ENCODE peak calls at places on chromosomes 13 and 19, in six cellular contexts. P is IMR-90, C is neuronal stem cell, D is mesendoderm, R is H1, K is mesenchymal stem cell. W is an unnamed sample.

GRCh38 chr13:99113351-99113750 is 87.3 kb upstream of the UBAC2 start:
- DNase-seq in C (no peak), R (no peak), D (no peak), P (no peak), K (no peak), W (no peak)

GRCh38 chr19:10237702-10238101 is 6.6 kb upstream of the S1PR2 start:
- DNase-seq in K (no peak), D (no peak), P (no peak), R (no peak), C (no peak), W (no peak)

GRCh38 chr13:88162076-88162702 is 491.0 kb downstream of the SLITRK5 start:
- DNase-seq in C (no peak), P (no peak), R (no peak), D (no peak), K (no peak), W (no peak)

GRCh38 chr19:368624-369020 is 24.0 kb upstream of the MIER2 start:
- DNase-seq in C (no peak), D (no peak), P (no peak), R (no peak), K (no peak), W (no peak)

GRCh38 chr19:33375156-33375744 is 1.7 kb downstream of the CEBPG start:
- DNase-seq in R (no peak), D (no peak), P (no peak), K (peak), C (no peak), W (no peak)

GRCh38 chr19:17327654-17328516 is 6.8 kb downstream of the ANO8 start:
- DNase-seq in P (no peak), C (peak), K (peak), R (peak), D (peak), W (peak)

GRCh38 chr13:51999525-51999924 is 11.7 kb downstream of the ATP7B start:
- DNase-seq in C (no peak), K (no peak), D (no peak), P (peak), R (no peak), W (no peak)

GRCh38 chr19:50817941-50818858 is 5.4 kb downstream of the KLK1 start:
- DNase-seq in C (peak), D (peak), P (no peak), R (peak), K (peak), W (peak)

GRCh38 chr19:1474011-1474764 is 4.8 kb downstream of the C19orf25 start:
- DNase-seq in K (no peak), D (no peak), C (no peak), R (no peak), P (peak), W (no peak)

GRCh38 chr19:5967994-5968430 is 9.9 kb downstream of the RANBP3 start:
- DNase-seq in K (peak), P (peak), R (peak), C (peak), D (peak), W (peak)

GRCh38 chr13:28140433-28141125 is 2.2 kb downstream of the PAN3 start:
- DNase-seq in D (peak), C (no peak), K (peak), P (peak), R (no peak), W (no peak)

GRCh38 chr13:51233117-51233826 is 11.1 kb downstream of the FAM124A start:
- DNase-seq in C (no peak), P (no peak), K (no peak), R (no peak), D (no peak), W (no peak)

GRCh38 chr13:57314897-57315520 is 148.0 kb downstream of the PRR20E start:
- DNase-seq in C (peak), P (no peak), R (no peak), K (peak), D (peak), W (no peak)

GRCh38 chr13:53445682-53446081 is 417.1 kb downstream of the OLFM4 start:
- DNase-seq in K (no peak), D (no peak), P (no peak), C (no peak), R (no peak), W (no peak)
- H2BK15ac ChIP-seq in K (no peak), D (no peak), P (no peak), C (no peak), R (no peak), W (no peak)

DNA sequence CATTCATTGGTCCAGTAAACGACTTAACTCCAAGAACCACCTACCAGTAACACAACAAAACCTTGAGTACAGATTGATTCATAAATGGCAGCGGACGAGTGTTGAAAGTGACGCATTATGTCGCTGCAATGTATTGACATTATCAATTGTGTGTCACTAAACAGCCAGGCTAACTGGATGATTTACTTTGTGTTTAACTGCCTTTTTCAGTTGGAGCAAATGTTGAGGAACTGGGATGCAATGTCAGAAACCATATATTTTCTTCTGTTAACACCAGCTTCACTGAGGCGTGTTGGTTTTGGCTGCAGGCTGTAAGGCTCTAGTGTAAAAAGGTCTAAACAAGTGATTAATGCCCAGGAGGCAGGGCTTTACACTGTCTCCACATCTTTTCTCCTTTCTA is 80.2 kb downstream of the GGACT start:
- DNase-seq in K (no peak), P (no peak), D (no peak), C (no peak), R (no peak), W (no peak)
- H3K9ac ChIP-seq in K (no peak), P (no peak), D (no peak), C (no peak), R (no peak), W (no peak)

GRCh38 chr13:39365879-39366278 is 237.1 kb downstream of the LHFPL6 start:
- DNase-seq in K (no peak), D (no peak), P (no peak), R (no peak), C (no peak), W (no peak)
- H2BK15ac ChIP-seq in K (no peak), D (no peak), P (no peak), R (no peak), C (no peak), W (no peak)

GRCh38 chr13:39035204-39035603 is 2.7 kb downstream of the PROSER1 start:
- DNase-seq in D (peak), R (no peak), C (no peak), K (no peak), P (no peak), W (no peak)
- H3K9ac ChIP-seq in D (peak), R (no peak), C (no peak), K (peak), P (peak), W (peak)

DNA sequence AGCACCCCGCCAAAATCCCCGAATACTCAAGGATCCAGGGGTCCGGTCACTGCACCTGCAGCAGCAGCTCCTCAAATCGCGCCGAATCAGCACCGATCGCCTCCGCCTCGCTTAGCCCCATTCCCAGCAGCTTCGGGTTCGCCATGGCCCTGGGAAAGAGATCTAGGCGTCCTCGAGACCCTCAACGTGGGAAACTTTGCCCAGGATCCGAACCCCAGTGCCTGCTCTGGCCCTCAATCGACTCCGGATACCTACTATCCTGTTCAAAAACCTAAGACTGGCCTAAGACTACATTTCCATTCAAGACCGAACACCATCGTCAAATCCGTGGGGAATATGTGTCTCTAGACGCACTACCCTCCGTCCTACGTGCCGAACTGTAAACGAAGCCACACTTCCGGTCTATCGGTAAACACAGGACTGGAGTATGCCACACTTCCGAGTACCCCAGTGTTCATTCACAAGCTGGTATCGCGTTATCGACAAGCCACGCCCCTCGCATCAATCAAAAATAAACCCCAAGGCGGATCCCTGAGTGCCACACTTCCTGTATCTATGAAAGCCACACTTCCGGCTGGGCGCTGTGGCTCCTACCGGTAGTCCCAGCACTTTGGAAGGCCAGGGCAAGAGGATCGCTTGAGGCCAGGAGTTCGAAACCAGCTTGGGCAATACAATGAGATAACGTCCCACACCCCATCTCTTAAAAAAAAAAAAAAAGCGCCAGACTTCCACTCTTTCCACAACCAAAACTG is at the start of gene PIH1D1:
- DNase-seq in D (peak), K (peak), C (peak), R (peak), P (peak), W (peak)
- H2BK15ac ChIP-seq in D (no peak), K (no peak), C (no peak), R (no peak), P (no peak), W (no peak)

DNA sequence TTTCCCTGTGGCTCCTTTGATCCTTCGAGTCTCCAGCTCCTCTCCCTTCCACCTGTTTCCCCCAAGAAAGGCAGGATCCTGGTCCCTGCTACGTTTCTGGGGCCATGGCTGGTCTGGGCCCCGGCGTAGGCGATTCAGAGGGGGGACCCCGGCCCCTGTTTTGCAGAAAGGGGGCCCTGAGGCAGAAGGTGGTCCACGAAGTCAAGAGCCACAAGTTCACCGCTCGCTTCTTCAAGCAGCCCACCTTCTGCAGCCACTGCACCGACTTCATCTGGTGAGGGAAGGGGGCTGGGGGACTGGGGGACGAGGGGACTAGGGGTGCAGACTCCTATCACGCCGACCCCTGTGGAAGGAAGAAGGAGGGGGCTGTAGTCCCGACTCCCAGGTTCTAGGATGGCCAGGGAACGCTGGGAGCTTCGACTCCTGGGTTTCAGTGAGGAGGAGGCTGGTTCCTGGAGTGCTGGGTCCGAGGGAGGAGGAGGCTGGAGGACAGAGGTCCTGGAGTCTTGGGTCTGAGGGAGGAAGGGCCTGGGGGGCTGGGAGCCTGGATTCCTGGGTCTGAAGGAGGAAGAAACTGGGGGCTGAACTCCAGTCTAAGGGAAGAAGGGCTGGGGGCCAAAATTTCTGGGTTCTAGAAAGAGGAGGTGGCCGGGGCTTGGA is 524 bp downstream of the PRKCG start:
- DNase-seq in C (no peak), K (no peak), P (no peak), D (no peak), R (peak), W (no peak)
- H3K9ac ChIP-seq in C (peak), K (no peak), P (no peak), D (peak), R (no peak), W (peak)

GRCh38 chr19:29478578-29479565 is 46.9 kb upstream of the VSTM2B start:
- DNase-seq in K (no peak), P (no peak), R (peak), C (peak), D (peak), W (peak)

GRCh38 chr19:29482855-29483640 is 42.7 kb upstream of the VSTM2B start:
- DNase-seq in K (no peak), C (no peak), D (no peak), R (no peak), P (no peak), W (no peak)

GRCh38 chr19:29477831-29478577 is 47.8 kb upstream of the VSTM2B start:
- DNase-seq in P (no peak), D (no peak), C (no peak), R (peak), K (no peak), W (no peak)

GRCh38 chr19:29480507-29480906 is 45.3 kb upstream of the VSTM2B start:
- DNase-seq in P (no peak), R (no peak), K (no peak), D (no peak), C (no peak), W (no peak)

GRCh38 chr19:29479941-29480340 is 45.9 kb upstream of the VSTM2B start:
- DNase-seq in C (no peak), D (no peak), K (no peak), R (peak), P (no peak), W (no peak)
- H2BK15ac ChIP-seq in C (no peak), D (no peak), K (no peak), R (no peak), P (no peak), W (no peak)

GRCh38 chr19:18373407-18373891 is 12.5 kb upstream of the GDF15 start:
- DNase-seq in C (no peak), P (no peak), D (no peak), R (no peak), K (no peak), W (no peak)
- H3K9ac ChIP-seq in C (no peak), P (peak), D (peak), R (no peak), K (peak), W (no peak)

GRCh38 chr13:50153888-50154287 is 138.6 kb downstream of the KCNRG start:
- DNase-seq in P (no peak), R (no peak), C (no peak), K (no peak), D (no peak), W (no peak)
- H2BK15ac ChIP-seq in P (no peak), R (no peak), C (no peak), K (no peak), D (no peak), W (no peak)